ENCODE peak calls at places on chromosome 4, in six cellular contexts. H is neural progenitor cell, A is heart right ventricle, V is trophoblast cell, Y is lung, R is psoas muscle. F is an unnamed sample.

GRCh38 chr4:34850983-34851382 is 1393.3 kb downstream of the ARAP2 start:
- DNase-seq in R (no peak), Y (no peak), A (no peak), H (no peak), V (no peak), F (no peak)

GRCh38 chr4:16626945-16627344 is 271.5 kb downstream of the LDB2 start:
- DNase-seq in H (no peak), Y (no peak), R (no peak), A (peak), V (peak), F (no peak)

GRCh38 chr4:84800256-84800655 is 166.2 kb downstream of the WDFY3 start:
- DNase-seq in A (no peak), Y (no peak), V (no peak), R (no peak), H (no peak), F (no peak)

GRCh38 chr4:7964890-7965662 is 25.4 kb upstream of the AFAP1 start:
- DNase-seq in V (peak), Y (no peak), A (peak), R (peak), H (no peak), F (no peak)

GRCh38 chr4:8538703-8539567 is 41.3 kb upstream of the GPR78 start:
- DNase-seq in Y (no peak), A (no peak), H (no peak), V (peak), R (peak), F (no peak)

GRCh38 chr4:7420661-7421040 is 14.1 kb downstream of the PSAPL1 start:
- DNase-seq in V (no peak), H (no peak), R (no peak), Y (peak), A (no peak), F (no peak)

GRCh38 chr4:125735107-125735506 is 420.4 kb downstream of the FAT4 start:
- DNase-seq in A (peak), R (peak), H (peak), Y (peak), V (peak), F (no peak)

GRCh38 chr4:120653790-120654189 is 268.7 kb downstream of the PRDM5 start:
- DNase-seq in R (no peak), V (no peak), A (no peak), H (no peak), Y (no peak), F (no peak)

GRCh38 chr4:55008166-55009056 is 117.0 kb downstream of the KDR start:
- DNase-seq in Y (no peak), R (no peak), A (no peak), H (peak), V (no peak), F (peak)

GRCh38 chr4:127708985-127709384 is 21.2 kb upstream of the SLC25A31 start:
- DNase-seq in H (no peak), Y (no peak), A (peak), R (no peak), V (peak), F (no peak)

GRCh38 chr4:142556048-142556447 is 290.1 kb downstream of the INPP4B start:
- DNase-seq in V (no peak), Y (no peak), R (no peak), H (no peak), A (no peak), F (no peak)

GRCh38 chr4:125704726-125705125 is 390.0 kb downstream of the FAT4 start:
- DNase-seq in H (no peak), A (no peak), R (no peak), Y (no peak), V (no peak), F (no peak)

GRCh38 chr4:99090511-99090910 is 1.9 kb upstream of the ADH5 start:
- DNase-seq in A (no peak), H (no peak), Y (no peak), R (no peak), V (no peak), F (no peak)

GRCh38 chr4:37892641-37893040 is 1.8 kb downstream of the TBC1D1 start:
- DNase-seq in A (no peak), Y (no peak), H (no peak), R (no peak), V (no peak), F (no peak)

GRCh38 chr4:168550071-168550766 is 53.4 kb downstream of the PALLD start:
- DNase-seq in H (no peak), R (no peak), A (no peak), Y (no peak), V (no peak), F (no peak)

GRCh38 chr4:178316211-178316610 is 874.0 kb upstream of the AGA start:
- DNase-seq in R (no peak), V (no peak), A (no peak), Y (no peak), H (no peak), F (no peak)

GRCh38 chr4:106329027-106329618 is 12.8 kb downstream of the AIMP1 start:
- DNase-seq in H (peak), V (peak), A (no peak), Y (no peak), R (no peak), F (peak)

GRCh38 chr4:124409044-124409443 is 303.5 kb downstream of the ANKRD50 start:
- DNase-seq in R (no peak), H (no peak), Y (no peak), V (peak), A (no peak), F (no peak)

GRCh38 chr4:105389167-105389566 is 84.7 kb downstream of the PPA2 start:
- DNase-seq in A (no peak), H (no peak), V (no peak), R (no peak), Y (no peak), F (no peak)

GRCh38 chr4:82577451-82577850 is 15.7 kb upstream of the TMEM150C start:
- DNase-seq in V (no peak), Y (no peak), R (no peak), H (no peak), A (no peak), F (no peak)

GRCh38 chr4:188826393-188826792 is 687.2 kb downstream of the TRIML1 start:
- DNase-seq in R (no peak), Y (no peak), V (no peak), H (no peak), A (no peak), F (no peak)

GRCh38 chr4:108943971-108944370 is 181.1 kb upstream of the ETNPPL start:
- DNase-seq in Y (no peak), V (no peak), H (no peak), R (no peak), A (no peak), F (no peak)

GRCh38 chr4:82372874-82373815 is 646 bp downstream of the HNRNPD start:
- DNase-seq in V (peak), H (peak), R (peak), A (peak), Y (peak), F (peak)

GRCh38 chr4:5706486-5707290 is 1.7 kb downstream of the EVC2 start:
- DNase-seq in V (no peak), Y (no peak), R (no peak), H (no peak), A (no peak), F (no peak)

GRCh38 chr4:158209825-158210807 is at the start of gene TMEM144:
- DNase-seq in A (peak), R (peak), V (peak), H (peak), Y (peak), F (peak)
- H3K4me3 ChIP-seq in A (peak), R (peak), V (no peak), H (peak), Y (no peak), F (peak)

GRCh38 chr4:110620352-110621327 is 2.2 kb downstream of the PITX2 start:
- DNase-seq in H (peak), V (no peak), A (no peak), R (peak), Y (no peak), F (no peak)
- H3K4me3 ChIP-seq in H (peak), V (no peak), A (peak), R (peak), Y (no peak), F (no peak)

DNA sequence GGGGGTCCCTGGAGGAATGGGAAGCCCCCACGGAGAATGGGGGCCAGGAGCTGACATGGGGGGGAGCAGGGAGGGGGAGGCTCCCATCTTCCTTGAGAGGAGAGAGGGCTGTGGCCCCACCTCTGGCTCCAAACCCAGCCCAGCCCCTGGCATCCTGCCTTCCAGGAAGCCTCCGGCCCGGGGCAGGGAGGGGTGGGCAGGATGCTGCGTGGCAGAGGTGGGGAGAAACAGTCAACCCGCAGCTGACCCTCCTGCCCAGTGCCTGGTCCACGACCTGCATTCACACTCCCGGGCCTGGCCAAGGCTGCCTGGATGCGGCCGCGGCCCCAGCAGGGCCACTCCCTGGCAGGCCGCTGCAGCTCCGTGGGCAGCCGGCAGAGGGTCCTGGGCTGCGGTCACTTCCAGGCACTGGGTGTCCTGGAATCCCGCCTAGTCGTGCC is 39.0 kb downstream of the CPLX1 start:
- DNase-seq in Y (no peak), V (no peak), R (no peak), A (peak), H (no peak), F (no peak)
- H3K4me3 ChIP-seq in Y (no peak), V (no peak), R (peak), A (peak), H (no peak), F (no peak)

DNA sequence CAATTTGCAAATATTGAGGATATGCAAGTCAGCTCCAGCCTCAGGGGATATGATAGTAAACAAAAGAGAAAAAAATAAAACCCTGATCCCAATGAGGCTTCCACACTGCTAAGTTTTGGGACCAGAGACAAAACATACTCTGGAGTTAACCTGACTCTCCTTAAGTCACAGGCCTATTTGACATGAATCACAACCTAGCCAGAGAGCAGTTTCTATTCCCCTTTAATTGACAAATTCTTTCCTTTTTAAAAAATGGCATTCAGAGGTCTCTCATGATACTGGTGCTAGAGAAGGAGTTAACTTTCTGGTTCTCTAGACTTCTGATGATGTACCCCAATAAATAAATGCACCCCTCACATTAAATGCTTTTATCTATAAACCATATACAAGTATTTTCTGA is 8.8 kb downstream of the ACSL1 start:
- DNase-seq in V (no peak), R (no peak), H (no peak), A (no peak), Y (no peak), F (no peak)
- H3K4me3 ChIP-seq in V (no peak), R (no peak), H (no peak), A (no peak), Y (no peak), F (no peak)

GRCh38 chr4:56289934-56290333 is 97.4 kb downstream of the AASDH start:
- DNase-seq in H (no peak), Y (no peak), R (no peak), A (no peak), V (peak), F (peak)
- H3K4me3 ChIP-seq in H (no peak), Y (no peak), R (no peak), A (no peak), V (no peak), F (no peak)

GRCh38 chr4:187615972-187616371 is 379.6 kb upstream of the ZFP42 start:
- DNase-seq in V (no peak), H (no peak), A (no peak), Y (no peak), R (no peak), F (no peak)

GRCh38 chr4:187608001-187608421 is 387.6 kb upstream of the ZFP42 start:
- DNase-seq in V (no peak), Y (no peak), R (no peak), H (no peak), A (no peak), F (no peak)

GRCh38 chr4:187613089-187613839 is 382.3 kb upstream of the ZFP42 start:
- DNase-seq in Y (no peak), H (no peak), A (no peak), V (no peak), R (no peak), F (no peak)

GRCh38 chr4:187617117-187617516 is 378.5 kb upstream of the ZFP42 start:
- DNase-seq in A (no peak), V (no peak), R (no peak), H (no peak), Y (no peak), F (no peak)

GRCh38 chr4:187612211-187612780 is 383.3 kb upstream of the ZFP42 start:
- DNase-seq in A (no peak), Y (no peak), R (no peak), V (no peak), H (no peak), F (no peak)
- H3K4me3 ChIP-seq in A (no peak), Y (no peak), R (no peak), V (no peak), H (no peak), F (no peak)

DNA sequence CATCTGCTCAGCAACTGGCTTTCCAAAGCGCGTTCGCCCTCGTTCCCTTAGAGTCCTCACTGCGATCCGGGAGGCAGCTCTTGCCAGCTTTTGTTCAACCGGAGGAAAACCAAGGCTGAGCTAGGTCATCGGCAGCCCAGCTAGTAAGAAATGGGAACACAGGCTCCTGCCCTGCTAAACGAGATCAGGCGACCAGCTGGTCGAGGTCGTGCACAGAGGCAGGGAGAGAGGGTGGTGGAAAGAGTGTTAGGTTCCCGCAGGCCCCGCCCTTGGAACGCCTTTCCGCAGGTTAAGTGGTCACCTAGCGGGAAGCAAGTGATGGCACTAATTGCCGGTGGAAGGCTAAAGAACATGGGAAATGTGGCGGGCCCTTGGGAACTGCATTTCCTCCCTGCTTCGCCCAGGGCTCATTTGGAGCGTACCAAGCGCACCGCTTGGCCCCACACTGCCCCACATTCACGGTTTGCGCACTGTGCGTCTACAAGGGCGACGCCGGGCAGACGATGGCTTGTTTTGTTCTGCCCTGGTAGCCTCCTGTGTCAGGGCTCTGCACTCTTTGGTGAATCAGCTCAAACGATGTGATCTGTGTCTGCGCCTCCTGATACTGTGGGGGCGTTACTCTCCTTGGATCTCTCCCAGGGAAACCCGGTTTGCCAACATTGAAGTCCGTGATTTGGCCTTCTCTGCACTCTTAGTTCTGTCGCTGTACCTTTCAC is 7.2 kb upstream of the PRDM8 start:
- DNase-seq in R (no peak), A (no peak), H (peak), V (no peak), Y (no peak), F (no peak)
- H3K4me3 ChIP-seq in R (no peak), A (no peak), H (peak), V (no peak), Y (no peak), F (no peak)

GRCh38 chr4:1797298-1797860 is 4.3 kb downstream of the FGFR3 start:
- DNase-seq in Y (no peak), H (no peak), R (no peak), V (no peak), A (no peak), F (no peak)
- H3K4me3 ChIP-seq in Y (no peak), H (no peak), R (no peak), V (no peak), A (no peak), F (no peak)

F was measured in HAP-1.